ENCODE peak calls at places on chromosomes 12 and 14, in six cellular contexts. V, E, K, M, S and C are unnamed samples.

GRCh38 chr14:78836777-78837176 is 666.6 kb downstream of the NRXN3 start:
- DNase-seq in M (peak; percentile 60), V (no peak), E (peak; percentile 34), S (peak; percentile 78), K (peak; percentile 78), C (peak; percentile 18)

GRCh38 chr14:66444271-66444987 is 41.7 kb upstream of the CCDC196 start:
- DNase-seq in M (no peak), S (no peak), E (no peak), V (no peak), K (no peak), C (no peak)

GRCh38 chr14:79011091-79011919 is 841.1 kb downstream of the NRXN3 start:
- DNase-seq in K (no peak), S (peak; percentile 28), M (peak; percentile 89), E (no peak), V (no peak), C (no peak)

GRCh38 chr12:54448344-54448743 is 25.1 kb downstream of the GTSF1 start:
- DNase-seq in K (no peak), M (no peak), V (no peak), E (no peak), S (no peak), C (no peak)

GRCh38 chr14:95360828-95361227 is 41.1 kb upstream of the CLMN start:
- DNase-seq in V (no peak), K (peak; percentile 34), S (no peak), M (no peak), E (no peak), C (no peak)

GRCh38 chr14:80364274-80364673 is 153.0 kb upstream of the DIO2 start:
- DNase-seq in K (no peak), M (no peak), S (no peak), E (no peak), V (no peak), C (no peak)

GRCh38 chr14:70641548-70642312 is at the start of gene TTC9:
- DNase-seq in S (peak; percentile 49), K (peak; percentile 51), E (no peak), M (no peak), V (no peak), C (peak; percentile 48)

GRCh38 chr12:14952295-14952995 is 9.0 kb downstream of the ARHGDIB start:
- DNase-seq in S (no peak), E (no peak), V (no peak), K (no peak), M (peak; percentile 95), C (no peak)

GRCh38 chr12:92739099-92739498 is 36.3 kb downstream of the PLEKHG7 start:
- DNase-seq in V (no peak), K (no peak), E (no peak), M (no peak), S (no peak), C (no peak)

GRCh38 chr14:24098927-24099813 is 5.1 kb downstream of the PCK2 start:
- DNase-seq in V (no peak), S (no peak), M (no peak), E (no peak), K (no peak), C (no peak)

GRCh38 chr12:89762498-89763170 is 54.0 kb upstream of the ATP2B1 start:
- DNase-seq in S (no peak), K (no peak), M (peak; percentile 34), V (no peak), E (no peak), C (peak; percentile 35)

GRCh38 chr12:120007272-120007671 is 18.2 kb downstream of the BICDL1 start:
- DNase-seq in E (no peak), K (no peak), M (no peak), V (no peak), S (peak; percentile 4), C (peak; percentile 41)

GRCh38 chr12:130710001-130710732 is 5.9 kb downstream of the RIMBP2 start:
- DNase-seq in E (no peak), V (no peak), M (no peak), S (no peak), K (no peak), C (no peak)

GRCh38 chr12:101654442-101654841 is 43.0 kb upstream of the CHPT1 start:
- DNase-seq in M (no peak), E (no peak), S (no peak), K (no peak), V (no peak), C (no peak)

GRCh38 chr12:19744760-19745218 is 305.5 kb downstream of the AEBP2 start:
- DNase-seq in E (no peak), S (no peak), M (no peak), V (no peak), K (no peak), C (no peak)

GRCh38 chr14:95769976-95770375 is 56.1 kb upstream of the TCL1A start:
- DNase-seq in E (no peak), V (no peak), M (no peak), S (no peak), K (no peak), C (no peak)

GRCh38 chr14:26820101-26820500 is 222.3 kb upstream of the NOVA1 start:
- DNase-seq in M (no peak), E (no peak), S (no peak), K (no peak), V (no peak), C (no peak)

GRCh38 chr12:113088037-113088436 is 31.5 kb downstream of the DTX1 start:
- DNase-seq in S (no peak), E (no peak), M (no peak), K (no peak), V (no peak), C (no peak)

GRCh38 chr12:106307176-106307575 is 4.6 kb downstream of the TCP11L2 start:
- DNase-seq in K (no peak), S (no peak), V (no peak), M (no peak), E (no peak), C (no peak)

GRCh38 chr12:47837190-47838171 is 17.8 kb upstream of the HDAC7 start:
- DNase-seq in S (peak; percentile 70), E (peak; percentile 72), K (peak; percentile 75), V (peak; percentile 61), M (peak; percentile 62), C (no peak)

DNA sequence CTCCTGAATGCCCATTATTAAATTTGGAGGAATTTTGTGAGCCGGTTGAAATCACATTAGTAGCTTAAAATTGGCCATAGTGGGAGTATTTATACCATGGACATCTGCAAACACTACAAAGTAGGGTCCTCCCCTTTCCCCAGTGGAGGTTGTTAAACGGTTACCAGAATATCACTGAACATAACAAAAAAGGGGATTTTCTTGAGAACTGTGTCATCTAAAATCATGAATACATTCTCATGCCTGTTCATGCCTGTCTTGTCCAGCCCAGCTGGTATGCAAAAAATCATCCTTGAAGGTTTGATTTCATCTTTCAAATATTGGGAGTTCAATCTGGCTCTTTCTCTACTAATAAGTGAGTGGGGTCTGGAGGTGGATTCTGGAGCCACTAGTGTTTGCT is 96.4 kb downstream of the OTOGL start:
- DNase-seq in K (no peak), E (no peak), M (no peak), V (no peak), S (no peak), C (no peak)
- TF ChIP-seq CTCF in K (no peak), E (no peak), M (no peak), V (no peak), S (no peak), C (no peak)

GRCh38 chr12:49609059-49609874 is 3.8 kb upstream of the FAM186B start:
- DNase-seq in K (no peak), M (no peak), S (no peak), E (peak; percentile 44), V (no peak), C (no peak)

GRCh38 chr12:49612210-49612609 is 6.8 kb upstream of the FAM186B start:
- DNase-seq in K (no peak), M (no peak), V (no peak), E (no peak), S (no peak), C (no peak)

GRCh38 chr12:49615725-49616124 is 7.6 kb upstream of the PRPF40B start:
- DNase-seq in V (no peak), K (no peak), E (no peak), M (peak; percentile 72), S (no peak), C (no peak)

GRCh38 chr12:49609875-49610154 is 4.4 kb upstream of the FAM186B start:
- DNase-seq in K (no peak), S (no peak), M (peak; percentile 32), E (no peak), V (no peak), C (no peak)
- TF ChIP-seq CTCF in K (no peak), S (no peak), M (peak; percentile 35), E (no peak), V (no peak), C (no peak)

DNA sequence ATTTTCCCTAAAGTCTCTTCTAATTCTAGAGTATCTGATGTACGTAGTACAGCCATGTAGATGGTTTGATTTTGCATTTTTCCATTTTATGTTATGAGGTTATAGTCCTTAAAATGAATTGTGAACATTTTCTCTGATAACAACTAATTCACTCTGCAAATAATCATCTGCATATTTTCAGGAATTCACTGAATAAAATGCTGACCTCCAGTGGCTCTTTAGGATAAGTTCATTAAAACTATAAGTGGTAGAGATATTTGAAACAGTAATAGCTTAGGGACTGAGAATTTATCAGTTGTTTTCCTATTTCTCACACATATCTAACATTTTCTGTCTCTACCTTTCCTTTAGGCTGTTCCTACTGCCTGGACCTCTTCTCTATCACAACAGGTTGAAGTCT is 4.4 kb downstream of the MSRB3 start:
- DNase-seq in V (no peak), E (no peak), S (no peak), M (no peak), K (no peak), C (no peak)
- TF ChIP-seq CTCF in V (no peak), E (no peak), S (no peak), M (peak; percentile 17), K (no peak), C (no peak)

GRCh38 chr14:51806026-51806590 is 54.3 kb upstream of the GNG2 start:
- DNase-seq in V (no peak), M (no peak), S (no peak), E (no peak), K (no peak), C (no peak)

GRCh38 chr14:51806624-51807023 is 53.8 kb upstream of the GNG2 start:
- DNase-seq in M (no peak), K (no peak), E (no peak), S (no peak), V (no peak), C (no peak)

GRCh38 chr14:51807355-51807754 is 53.1 kb upstream of the GNG2 start:
- DNase-seq in V (no peak), E (no peak), S (no peak), K (no peak), M (no peak), C (no peak)

GRCh38 chr14:51805541-51805940 is 54.9 kb upstream of the GNG2 start:
- DNase-seq in M (no peak), K (no peak), V (no peak), E (no peak), S (no peak), C (no peak)
- TF ChIP-seq CTCF in M (no peak), K (no peak), V (no peak), E (no peak), S (no peak), C (no peak)